ENCODE peak calls at places on chromosomes 3 and 15, in five cellular contexts. K is A549, X is cardiac fibroblast, L is SK-N-SH, B is coronary artery. N is an unnamed sample.

GRCh38 chr15:48683991-48684765 is 38.7 kb upstream of the FBN1 start:
- DNase-seq in K (no peak), X (no peak), L (no peak), B (no peak), N (no peak)

GRCh38 chr3:81776643-81777042 is 15.2 kb upstream of the GBE1 start:
- DNase-seq in K (no peak), X (no peak), L (no peak), B (no peak), N (no peak)

GRCh38 chr15:78934063-78935023 is 10.5 kb downstream of the CTSH start:
- DNase-seq in K (no peak), X (peak; percentile 28), L (no peak), B (no peak), N (no peak)

GRCh38 chr3:123448503-123449091 is at the start of gene ADCY5:
- DNase-seq in K (peak; percentile 16), X (no peak), L (peak; percentile 75), B (no peak), N (no peak)

GRCh38 chr3:42872718-42873117 is 3.0 kb downstream of the CYP8B1 start:
- DNase-seq in K (no peak), X (no peak), L (peak; percentile 19), B (no peak), N (no peak)

GRCh38 chr3:23487015-23487414 is 283.9 kb downstream of the UBE2E2 start:
- DNase-seq in K (no peak), X (no peak), L (no peak), B (no peak), N (no peak)

GRCh38 chr3:120673116-120673515 is 8.9 kb downstream of the HGD start:
- DNase-seq in K (no peak), X (no peak), L (no peak), B (no peak), N (no peak)

GRCh38 chr15:75648156-75649000 is 666 bp downstream of the SNX33 start:
- DNase-seq in K (peak; percentile 48), X (peak; percentile 45), L (peak; percentile 77), B (no peak), N (no peak)

GRCh38 chr15:74365619-74366445 is 1.6 kb downstream of the CYP11A1 start:
- DNase-seq in K (no peak), X (peak; percentile 49), L (no peak), B (peak; percentile 70), N (no peak)

GRCh38 chr3:30461311-30461710 is 145.1 kb upstream of the TGFBR2 start:
- DNase-seq in K (no peak), X (no peak), L (no peak), B (no peak), N (no peak)

GRCh38 chr3:77468408-77469045 is 428.6 kb downstream of the ROBO2 start:
- DNase-seq in K (no peak), X (no peak), L (no peak), B (no peak), N (no peak)

GRCh38 chr3:143002727-143003126 is 1.4 kb downstream of the U2SURP start:
- DNase-seq in K (no peak), X (peak; percentile 14), L (no peak), B (no peak), N (no peak)

GRCh38 chr3:78741066-78741645 is 1026.6 kb downstream of the ROBO1 start:
- DNase-seq in K (peak; percentile 22), X (no peak), L (no peak), B (no peak), N (no peak)

GRCh38 chr3:53137835-53138446 is 7.7 kb upstream of the RFT1 start:
- DNase-seq in K (peak; percentile 11), X (peak; percentile 39), L (no peak), B (no peak), N (no peak)

GRCh38 chr3:53085476-53085875 is 39.6 kb upstream of the SFMBT1 start:
- DNase-seq in K (no peak), X (no peak), L (no peak), B (peak; percentile 4), N (no peak)

GRCh38 chr3:126061301-126062032 is 22.5 kb downstream of the SLC41A3 start:
- DNase-seq in K (no peak), X (no peak), L (no peak), B (no peak), N (no peak)

GRCh38 chr15:87986786-87987185 is 269.8 kb downstream of the NTRK3 start:
- DNase-seq in K (no peak), X (no peak), L (no peak), B (no peak), N (no peak)

GRCh38 chr15:41915203-41915994 is 21.5 kb upstream of the SPTBN5 start:
- DNase-seq in K (no peak), X (no peak), L (no peak), B (no peak), N (no peak)

GRCh38 chr3:175274056-175274455 is 414.9 kb downstream of the NAALADL2 start:
- DNase-seq in K (no peak), X (no peak), L (no peak), B (no peak), N (no peak)

GRCh38 chr15:81170504-81170903 is 26.2 kb upstream of the IL16 start:
- DNase-seq in K (no peak), X (peak; percentile 28), L (no peak), B (no peak), N (no peak)

GRCh38 chr3:37608061-37608702 is 253.5 kb upstream of the CTDSPL start:
- DNase-seq in K (peak; percentile 72), X (peak; percentile 81), L (no peak), B (no peak), N (peak; percentile 11)

GRCh38 chr3:2826036-2826435 is 284.1 kb downstream of the IL5RA start:
- DNase-seq in K (no peak), X (no peak), L (no peak), B (no peak), N (no peak)

GRCh38 chr3:11826628-11827265 is 19.9 kb downstream of the TAMM41 start:
- DNase-seq in K (no peak), X (peak; percentile 39), L (no peak), B (no peak), N (no peak)

DNA sequence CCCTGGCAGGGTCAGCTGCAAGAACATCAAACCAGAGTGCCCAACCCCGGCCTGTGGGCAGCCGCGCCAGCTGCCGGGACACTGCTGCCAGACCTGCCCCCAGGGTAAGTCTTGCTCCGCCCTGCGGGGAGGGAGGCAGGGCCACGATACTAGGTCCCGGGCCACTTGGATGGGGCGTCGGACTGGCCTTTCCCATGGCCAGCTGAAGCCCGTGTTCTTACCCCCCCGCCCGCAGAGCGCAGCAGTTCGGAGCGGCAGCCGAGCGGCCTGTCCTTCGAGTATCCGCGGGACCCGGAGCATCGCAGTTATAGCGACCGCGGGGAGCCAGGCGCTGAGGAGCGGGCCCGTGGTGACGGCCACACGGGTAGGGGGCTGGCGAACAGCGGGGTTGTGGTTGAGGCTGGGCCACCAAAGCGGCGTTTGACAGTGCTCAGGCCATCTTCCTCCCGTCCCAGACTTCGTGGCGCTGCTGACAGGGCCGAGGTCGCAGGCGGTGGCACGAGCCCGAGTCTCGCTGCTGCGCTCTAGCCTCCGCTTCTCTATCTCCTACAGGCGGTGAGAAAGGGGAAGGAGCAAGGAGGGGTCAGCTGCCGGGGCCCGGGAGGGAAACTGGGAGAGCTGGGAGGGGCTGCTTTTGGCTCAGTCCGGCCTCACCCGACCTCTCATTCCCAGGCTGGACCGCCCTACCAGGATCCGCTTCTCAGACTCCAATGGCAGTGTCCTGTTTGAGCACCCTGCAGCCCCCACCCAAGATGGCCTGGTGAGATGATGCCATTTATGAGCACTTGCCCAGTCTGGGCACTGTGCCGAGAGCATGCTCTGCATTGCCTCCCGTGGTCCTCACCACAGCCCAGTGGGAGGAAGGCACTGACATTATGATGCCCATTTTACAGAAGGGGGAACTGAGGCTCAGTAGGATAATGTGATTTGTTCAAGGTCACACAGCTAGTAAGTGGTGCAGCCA is 1.7 kb downstream of the CHRD start:
- DNase-seq in K (no peak), X (no peak), L (peak; percentile 57), B (no peak), N (no peak)
- H3K4me3 ChIP-seq in K (no peak overlapping the region), X (no peak overlapping the region), L (no peak overlapping the region), B (peak overlapping the region; percentile 94), N (no peak overlapping the region)

DNA sequence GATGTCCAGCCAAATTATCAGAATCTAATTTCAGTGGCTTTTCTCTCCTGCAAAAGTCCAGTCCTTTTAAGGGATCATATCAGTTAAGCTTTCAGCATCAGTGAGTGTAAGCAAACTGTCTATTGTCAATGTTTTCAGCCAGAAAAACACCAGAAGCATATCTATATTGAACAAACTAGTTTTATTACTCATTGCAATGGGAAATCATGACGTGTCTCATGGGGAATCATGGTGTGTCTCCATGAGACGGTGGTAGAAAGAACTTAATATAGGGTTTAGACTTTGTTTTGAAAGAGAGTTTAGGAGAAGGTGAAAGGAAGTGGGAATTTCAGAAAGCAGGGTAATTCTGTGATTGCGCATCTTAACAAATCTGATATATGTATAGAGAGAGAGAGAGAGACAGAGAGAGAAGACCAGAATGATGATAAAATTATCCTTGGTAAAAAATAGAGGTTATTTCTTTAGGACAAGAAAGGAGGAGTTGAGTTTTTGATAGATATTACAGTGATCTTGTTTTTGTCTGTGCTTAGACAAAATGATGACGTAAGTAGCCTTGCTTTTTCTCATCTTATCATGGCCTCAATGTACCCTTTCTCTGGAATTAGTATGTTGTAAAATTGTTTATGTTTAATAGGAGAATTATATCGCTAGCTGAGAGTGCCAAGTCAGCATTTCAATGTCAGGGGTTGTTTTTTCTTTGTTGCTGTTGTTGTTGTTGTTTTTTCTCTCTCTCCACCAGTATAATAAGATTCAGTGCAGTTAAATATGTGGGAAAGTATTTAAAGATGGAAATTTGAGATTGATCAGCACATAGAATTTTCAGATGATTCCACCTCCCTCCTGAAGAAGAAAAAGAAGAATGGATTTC is 129.9 kb upstream of the OSTN start:
- DNase-seq in K (no peak), X (peak; percentile 80), L (no peak), B (no peak), N (peak; percentile 34)
- H3K4me3 ChIP-seq in K (no peak overlapping the region), X (no peak overlapping the region), L (no peak overlapping the region), B (no peak overlapping the region), N (no peak overlapping the region)

GRCh38 chr3:71348831-71349230 is 234.7 kb downstream of the FOXP1 start:
- DNase-seq in K (no peak), X (no peak), L (no peak), B (no peak), N (no peak)

GRCh38 chr3:71345429-71346027 is 238.0 kb downstream of the FOXP1 start:
- DNase-seq in K (no peak), X (peak; percentile 50), L (no peak), B (no peak), N (peak; percentile 31)

GRCh38 chr3:71350998-71351397 is 232.5 kb downstream of the FOXP1 start:
- DNase-seq in K (no peak), X (no peak), L (no peak), B (no peak), N (no peak)

GRCh38 chr3:71348001-71348632 is 235.4 kb downstream of the FOXP1 start:
- DNase-seq in K (no peak), X (no peak), L (no peak), B (no peak), N (no peak)
- H3K4me3 ChIP-seq in K (no peak overlapping the region), X (no peak overlapping the region), L (no peak overlapping the region), B (no peak overlapping the region), N (no peak overlapping the region)

DNA sequence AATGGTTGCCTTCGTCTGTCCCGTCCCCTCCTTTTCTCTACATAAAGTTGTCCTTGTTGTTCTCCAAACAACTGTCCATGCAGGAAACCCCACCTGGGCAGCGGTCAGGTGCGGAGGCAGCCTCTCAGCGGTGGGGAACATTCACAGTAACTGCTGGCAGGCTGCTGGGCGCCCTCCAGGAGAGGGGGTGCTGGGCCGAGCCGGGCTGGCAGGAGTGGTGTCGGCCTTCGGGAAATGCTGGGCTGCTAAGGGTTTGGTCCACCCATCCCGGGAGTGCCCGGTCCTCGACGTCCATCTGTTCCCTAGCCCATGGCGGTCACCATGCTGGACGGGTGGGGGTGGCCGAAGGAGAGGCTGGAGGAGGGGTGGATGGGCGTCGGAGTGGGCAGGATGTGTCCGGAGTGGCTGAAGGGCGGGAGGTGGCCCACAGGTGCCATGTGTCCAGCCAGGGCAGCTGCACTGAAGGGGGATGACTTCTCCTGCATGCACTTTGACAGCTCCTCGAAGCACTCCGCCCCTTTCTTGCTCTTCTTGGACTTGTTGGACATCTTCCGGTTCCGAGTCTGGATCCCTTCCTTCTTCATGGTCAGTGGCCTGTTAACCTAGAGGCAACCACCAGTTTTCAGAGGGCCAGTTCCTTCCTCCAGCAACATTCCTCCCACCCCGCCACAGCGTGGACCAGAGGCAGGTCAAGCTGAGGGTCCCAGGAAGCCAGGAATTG is 12.1 kb downstream of the GATA2 start:
- DNase-seq in K (no peak), X (no peak), L (no peak), B (no peak), N (no peak)
- H3K4me3 ChIP-seq in K (no peak overlapping the region), X (no peak overlapping the region), L (no peak overlapping the region), B (no peak overlapping the region), N (no peak overlapping the region)